ENCODE peak calls at places on chromosomes 11 and 22, in six cellular contexts. One of them, this sample, is unnamed.

GRCh38 chr22:38465673-38466490 is 2.0 kb upstream of the KDELR3 start:
- DNase-seq in neural crest cell: no peak
- DNase-seq in iris pigment epithelial cell: no peak
- DNase-seq in fibroblast of mammary gland: peak
- DNase-seq in body of pancreas: no peak
- DNase-seq in GM20000: peak
- DNase-seq in this sample: no peak

GRCh38 chr11:77106321-77106720 is 3.7 kb downstream of the OMP start:
- DNase-seq in neural crest cell: no peak
- DNase-seq in GM20000: no peak
- DNase-seq in fibroblast of mammary gland: no peak
- DNase-seq in iris pigment epithelial cell: no peak
- DNase-seq in body of pancreas: peak
- DNase-seq in this sample: no peak

GRCh38 chr22:46138058-46138797 is 12.1 kb upstream of the PPARA start:
- DNase-seq in iris pigment epithelial cell: no peak
- DNase-seq in GM20000: no peak
- DNase-seq in neural crest cell: no peak
- DNase-seq in body of pancreas: no peak
- DNase-seq in fibroblast of mammary gland: no peak
- DNase-seq in this sample: no peak

GRCh38 chr22:49827853-49828598 is at the start of gene BRD1:
- DNase-seq in body of pancreas: peak
- DNase-seq in fibroblast of mammary gland: peak
- DNase-seq in neural crest cell: no peak
- DNase-seq in iris pigment epithelial cell: peak
- DNase-seq in GM20000: peak
- DNase-seq in this sample: peak

GRCh38 chr11:47415949-47416472 is 7.6 kb downstream of the SLC39A13 start:
- DNase-seq in iris pigment epithelial cell: peak
- DNase-seq in neural crest cell: no peak
- DNase-seq in body of pancreas: peak
- DNase-seq in GM20000: no peak
- DNase-seq in fibroblast of mammary gland: peak
- DNase-seq in this sample: peak

GRCh38 chr11:10038916-10039315 is 255.1 kb downstream of the SBF2 start:
- DNase-seq in fibroblast of mammary gland: peak
- DNase-seq in GM20000: no peak
- DNase-seq in iris pigment epithelial cell: peak
- DNase-seq in body of pancreas: no peak
- DNase-seq in neural crest cell: no peak
- DNase-seq in this sample: no peak

GRCh38 chr11:115306703-115307102 is 197.5 kb downstream of the CADM1 start:
- DNase-seq in fibroblast of mammary gland: no peak
- DNase-seq in GM20000: no peak
- DNase-seq in body of pancreas: no peak
- DNase-seq in neural crest cell: no peak
- DNase-seq in iris pigment epithelial cell: no peak
- DNase-seq in this sample: no peak

GRCh38 chr11:119450590-119450989 is 27.6 kb upstream of the THY1 start:
- DNase-seq in neural crest cell: no peak
- DNase-seq in fibroblast of mammary gland: peak
- DNase-seq in GM20000: no peak
- DNase-seq in body of pancreas: no peak
- DNase-seq in iris pigment epithelial cell: no peak
- DNase-seq in this sample: no peak

GRCh38 chr11:19777342-19778102 is 64.9 kb downstream of the NAV2 start:
- DNase-seq in body of pancreas: peak
- DNase-seq in iris pigment epithelial cell: peak
- DNase-seq in fibroblast of mammary gland: peak
- DNase-seq in neural crest cell: no peak
- DNase-seq in GM20000: peak
- DNase-seq in this sample: peak

GRCh38 chr11:61695917-61696316 is 15.7 kb downstream of the DAGLA start:
- DNase-seq in neural crest cell: no peak
- DNase-seq in body of pancreas: peak
- DNase-seq in fibroblast of mammary gland: peak
- DNase-seq in iris pigment epithelial cell: peak
- DNase-seq in GM20000: peak
- DNase-seq in this sample: peak

GRCh38 chr22:28310299-28310698 is 369.3 kb downstream of the TTC28 start:
- DNase-seq in fibroblast of mammary gland: no peak
- DNase-seq in GM20000: no peak
- DNase-seq in iris pigment epithelial cell: no peak
- DNase-seq in body of pancreas: no peak
- DNase-seq in neural crest cell: no peak
- DNase-seq in this sample: no peak

GRCh38 chr11:65305501-65306268 is 9.0 kb upstream of the CDC42EP2 start:
- DNase-seq in GM20000: no peak
- DNase-seq in iris pigment epithelial cell: peak
- DNase-seq in body of pancreas: peak
- DNase-seq in fibroblast of mammary gland: peak
- DNase-seq in neural crest cell: no peak
- DNase-seq in this sample: no peak

GRCh38 chr11:74926304-74927030 is 22.4 kb downstream of the XRRA1 start:
- DNase-seq in GM20000: no peak
- DNase-seq in body of pancreas: no peak
- DNase-seq in fibroblast of mammary gland: peak
- DNase-seq in neural crest cell: no peak
- DNase-seq in iris pigment epithelial cell: peak
- DNase-seq in this sample: no peak

GRCh38 chr11:65445604-65446445 is 23.2 kb downstream of the NEAT1 start:
- DNase-seq in iris pigment epithelial cell: peak
- DNase-seq in GM20000: no peak
- DNase-seq in fibroblast of mammary gland: peak
- DNase-seq in body of pancreas: peak
- DNase-seq in neural crest cell: no peak
- DNase-seq in this sample: no peak

GRCh38 chr22:43825651-43826050 is 13.5 kb upstream of the EFCAB6 start:
- DNase-seq in neural crest cell: no peak
- DNase-seq in GM20000: no peak
- DNase-seq in body of pancreas: no peak
- DNase-seq in iris pigment epithelial cell: no peak
- DNase-seq in fibroblast of mammary gland: no peak
- DNase-seq in this sample: no peak

GRCh38 chr11:71213696-71214552 is 38.5 kb downstream of the SHANK2 start:
- DNase-seq in neural crest cell: no peak
- DNase-seq in iris pigment epithelial cell: no peak
- DNase-seq in body of pancreas: no peak
- DNase-seq in GM20000: no peak
- DNase-seq in fibroblast of mammary gland: no peak
- DNase-seq in this sample: no peak

GRCh38 chr11:12139144-12139881 is 28.9 kb downstream of the MICAL2 start:
- DNase-seq in fibroblast of mammary gland: peak
- DNase-seq in neural crest cell: no peak
- DNase-seq in GM20000: no peak
- DNase-seq in iris pigment epithelial cell: peak
- DNase-seq in body of pancreas: no peak
- DNase-seq in this sample: peak

GRCh38 chr11:24386551-24387404 is 110.1 kb upstream of the LUZP2 start:
- DNase-seq in fibroblast of mammary gland: peak
- DNase-seq in body of pancreas: peak
- DNase-seq in neural crest cell: no peak
- DNase-seq in GM20000: no peak
- DNase-seq in iris pigment epithelial cell: peak
- DNase-seq in this sample: peak

GRCh38 chr22:43228330-43228729 is 41.4 kb upstream of the TTLL12 start:
- DNase-seq in iris pigment epithelial cell: peak
- DNase-seq in neural crest cell: peak
- DNase-seq in GM20000: peak
- DNase-seq in fibroblast of mammary gland: peak
- DNase-seq in body of pancreas: peak
- DNase-seq in this sample: no peak